ENCODE peak calls at places on chromosomes 1 and 21, in ten cellular contexts. L, V, N, Z, T, J, F, A, U and Y are unnamed samples.

GRCh38 chr1:115865704-115866380 is 24.9 kb upstream of the NHLH2 start:
- DNase-seq in V (no peak), A (no peak), N (no peak), L (peak), T (no peak), J (peak), U (no peak), F (no peak), Z (no peak), Y (no peak)

GRCh38 chr21:42644223-42645208 is 8.9 kb upstream of the PDE9A start:
- DNase-seq in Z (peak), T (no peak), L (no peak), A (no peak), F (no peak), N (no peak), V (no peak), J (no peak), U (no peak), Y (no peak)

GRCh38 chr1:17503146-17503545 is 36.4 kb upstream of the ARHGEF10L start:
- DNase-seq in N (no peak), F (no peak), L (no peak), J (no peak), Z (no peak), U (no peak), A (no peak), T (no peak), V (no peak), Y (no peak)

GRCh38 chr1:89557954-89558353 is 33.3 kb downstream of the LRRC8B start:
- DNase-seq in T (no peak), L (no peak), N (no peak), V (no peak), J (peak), A (no peak), F (no peak), U (no peak), Z (no peak), Y (no peak)

GRCh38 chr1:23727362-23727811 is 15.9 kb upstream of the ELOA start:
- DNase-seq in Z (peak), V (peak), N (no peak), J (no peak), T (no peak), U (peak), F (no peak), L (peak), A (no peak), Y (no peak)

GRCh38 chr1:246588322-246588721 is 22.1 kb downstream of the CNST start:
- DNase-seq in J (peak), Z (peak), U (no peak), N (no peak), T (no peak), L (no peak), F (no peak), V (no peak), A (no peak), Y (no peak)

GRCh38 chr1:112308716-112309115 is 87.3 kb upstream of the CTTNBP2NL start:
- DNase-seq in N (no peak), V (no peak), Z (no peak), L (no peak), T (no peak), U (no peak), F (no peak), A (no peak), J (no peak), Y (no peak)

GRCh38 chr1:12443151-12443550 is 174.9 kb downstream of the DHRS3 start:
- DNase-seq in L (no peak), J (no peak), U (no peak), A (no peak), F (no peak), T (no peak), Z (no peak), N (no peak), V (no peak), Y (no peak)

GRCh38 chr1:17359031-17359430 is 13.0 kb upstream of the PADI6 start:
- DNase-seq in L (no peak), V (no peak), J (no peak), F (no peak), Z (no peak), U (no peak), A (no peak), T (no peak), N (no peak), Y (no peak)

GRCh38 chr21:33478858-33479678 is 706 bp downstream of the TMEM50B start:
- DNase-seq in T (no peak), J (peak), N (no peak), A (peak), V (peak), L (peak), U (peak), F (no peak), Z (peak), Y (peak)
- TF ChIP-seq CTCF in T (no peak), J (peak), N (no peak), A (no peak), V (peak), L (no peak), U (no peak), F (no peak), Z (no peak), Y (peak)

GRCh38 chr1:94544706-94545490 is 3.3 kb upstream of the F3 start:
- DNase-seq in J (peak), F (no peak), V (no peak), N (no peak), Z (peak), L (no peak), U (no peak), T (no peak), A (no peak), Y (no peak)
- TF ChIP-seq CTCF in J (peak), F (no peak), V (no peak), N (no peak), Z (peak), L (no peak), U (no peak), T (no peak), A (no peak), Y (no peak)

GRCh38 chr21:35559128-35559831 is 501.0 kb downstream of the SETD4 start:
- DNase-seq in V (no peak), T (no peak), F (peak), A (no peak), L (no peak), U (no peak), N (no peak), J (peak), Z (peak), Y (no peak)
- TF ChIP-seq CTCF in V (no peak), T (no peak), F (no peak), A (no peak), L (no peak), U (no peak), N (no peak), J (no peak), Z (peak), Y (no peak)

GRCh38 chr1:168390261-168390660 is 109.6 kb downstream of the TBX19 start:
- DNase-seq in T (no peak), L (no peak), F (no peak), Z (no peak), U (no peak), N (no peak), J (peak), V (no peak), A (no peak), Y (no peak)

GRCh38 chr1:168386492-168386891 is 105.8 kb downstream of the TBX19 start:
- DNase-seq in T (no peak), A (no peak), Z (no peak), N (no peak), L (no peak), U (no peak), J (no peak), F (no peak), V (no peak), Y (no peak)

GRCh38 chr1:168391759-168392681 is 111.3 kb downstream of the TBX19 start:
- DNase-seq in N (peak), T (no peak), L (no peak), U (peak), F (no peak), A (no peak), V (no peak), Z (no peak), J (peak), Y (no peak)

GRCh38 chr1:168387781-168388760 is 107.4 kb downstream of the TBX19 start:
- DNase-seq in L (no peak), T (no peak), Z (no peak), V (no peak), A (no peak), N (no peak), J (no peak), U (no peak), F (no peak), Y (no peak)

DNA sequence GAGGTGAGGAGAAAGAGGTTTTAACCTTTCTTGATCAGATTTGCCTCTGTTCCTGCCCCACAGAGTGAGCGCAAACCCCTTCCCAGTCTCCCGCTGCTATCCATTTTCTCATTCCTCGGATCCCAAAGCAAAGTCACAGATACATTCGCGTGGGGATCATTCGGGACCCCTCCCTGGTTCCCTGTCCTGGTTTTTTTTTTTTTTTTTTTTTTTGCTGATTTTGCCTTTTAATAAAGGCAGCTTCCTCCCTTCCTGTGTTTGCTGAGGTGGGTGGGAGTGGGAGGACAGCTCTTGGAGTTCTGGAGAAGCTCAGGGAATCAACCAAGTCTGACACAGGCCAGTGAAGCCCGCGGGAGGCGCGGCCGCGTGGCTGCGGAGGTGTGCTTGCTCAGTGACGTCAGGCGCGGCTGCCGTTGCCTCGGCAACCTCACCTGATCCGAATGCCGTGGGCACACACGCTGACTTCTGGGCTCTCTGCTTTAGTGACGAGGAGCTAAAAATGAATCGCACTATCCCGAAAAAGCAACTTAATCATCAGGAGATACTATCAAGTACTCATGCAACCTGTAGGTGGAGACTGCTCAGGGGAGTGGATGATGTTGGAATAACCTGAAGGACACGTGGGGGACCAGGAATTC is 106.4 kb downstream of the TBX19 start:
- DNase-seq in U (peak), Z (no peak), T (peak), V (peak), A (peak), F (no peak), N (peak), L (no peak), J (peak), Y (peak)
- TF ChIP-seq CTCF in U (no peak), Z (no peak), T (no peak), V (peak), A (no peak), F (no peak), N (no peak), L (no peak), J (peak), Y (peak)

GRCh38 chr1:177922209-177922608 is 47.6 kb downstream of the SEC16B start:
- DNase-seq in U (no peak), V (no peak), Z (no peak), F (no peak), L (no peak), J (no peak), N (no peak), A (no peak), T (no peak), Y (no peak)
- TF ChIP-seq CTCF in U (peak), V (no peak), Z (no peak), F (no peak), L (no peak), J (no peak), N (no peak), A (no peak), T (peak), Y (no peak)

GRCh38 chr1:40785446-40785845 is 1.9 kb downstream of the KCNQ4 start:
- DNase-seq in F (no peak), T (no peak), L (no peak), V (no peak), Z (no peak), J (no peak), N (no peak), U (no peak), A (no peak), Y (no peak)
- TF ChIP-seq CTCF in F (no peak), T (no peak), L (no peak), V (no peak), Z (no peak), J (no peak), N (no peak), U (no peak), A (no peak), Y (no peak)

DNA sequence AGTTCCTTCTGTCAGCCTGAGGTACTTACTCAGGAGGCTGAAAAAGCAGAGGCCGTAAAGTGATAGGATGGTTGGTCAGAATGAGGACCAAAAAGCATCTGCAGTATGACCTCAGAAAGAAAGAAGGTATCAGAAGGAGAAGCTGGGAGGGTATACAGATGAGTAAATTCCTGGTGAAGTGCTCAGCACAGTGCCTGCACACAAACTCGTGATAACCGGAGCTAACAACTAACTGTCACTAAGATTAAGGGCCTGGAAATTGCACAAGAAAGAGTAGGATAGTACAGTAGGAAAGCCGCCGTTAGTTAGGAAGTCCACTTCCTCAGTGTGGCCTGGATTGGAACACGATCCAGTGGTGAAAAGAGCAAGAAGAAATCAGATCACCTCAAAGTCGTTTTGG is 62.6 kb downstream of the VPS26C start:
- DNase-seq in U (no peak), V (no peak), J (no peak), L (no peak), N (no peak), A (no peak), F (no peak), T (no peak), Z (peak), Y (no peak)
- TF ChIP-seq CTCF in U (no peak), V (no peak), J (no peak), L (no peak), N (no peak), A (no peak), F (no peak), T (no peak), Z (no peak), Y (no peak)

DNA sequence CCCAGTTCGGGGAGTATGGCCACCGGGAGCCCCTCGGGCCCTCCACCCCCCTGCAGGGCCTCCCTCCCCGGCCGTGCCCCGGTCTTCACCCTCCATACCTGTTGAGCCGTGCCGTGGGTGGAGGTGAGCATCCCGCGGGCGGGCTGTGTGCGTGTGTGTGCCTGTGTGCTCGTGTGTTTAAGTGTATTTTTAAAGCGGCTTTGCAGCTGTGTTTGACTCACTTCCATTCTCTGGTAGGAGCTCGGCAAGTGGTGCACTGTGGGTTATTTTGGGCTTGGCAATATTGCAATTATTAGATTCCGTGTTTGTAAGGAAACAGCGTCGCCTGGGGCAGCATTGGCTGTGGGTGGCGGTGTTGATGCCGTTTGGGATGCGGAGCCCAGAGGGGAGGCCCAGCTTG is 20.3 kb upstream of the PLCH2 start:
- DNase-seq in A (no peak), Z (peak), L (no peak), V (no peak), J (no peak), U (no peak), T (no peak), F (no peak), N (no peak), Y (no peak)
- TF ChIP-seq CTCF in A (no peak), Z (no peak), L (no peak), V (no peak), J (no peak), U (no peak), T (no peak), F (no peak), N (no peak), Y (no peak)

DNA sequence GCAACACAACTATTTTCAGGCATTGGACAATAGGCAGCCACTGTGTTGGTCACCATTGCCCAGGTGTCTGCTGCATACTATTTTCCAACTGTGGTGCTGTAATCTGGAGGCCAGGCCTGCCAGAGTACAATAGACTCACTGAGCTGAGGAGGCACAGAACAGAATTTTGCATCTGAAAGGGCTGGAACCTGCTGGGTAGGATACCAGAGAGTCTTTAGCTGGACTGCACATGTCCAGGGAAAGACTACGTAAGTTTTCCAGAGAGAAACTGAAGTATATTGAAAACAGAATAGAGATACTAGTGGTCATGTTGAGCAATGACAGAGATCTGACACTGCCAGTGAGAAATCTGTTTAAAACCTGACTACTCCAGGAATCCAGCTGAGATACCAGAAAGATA is 200.8 kb downstream of the RASAL2 start:
- DNase-seq in A (no peak), L (no peak), N (no peak), Z (no peak), V (no peak), F (no peak), J (peak), T (no peak), U (no peak), Y (no peak)
- TF ChIP-seq CTCF in A (no peak), L (no peak), N (no peak), Z (no peak), V (no peak), F (no peak), J (peak), T (peak), U (no peak), Y (peak)

DNA sequence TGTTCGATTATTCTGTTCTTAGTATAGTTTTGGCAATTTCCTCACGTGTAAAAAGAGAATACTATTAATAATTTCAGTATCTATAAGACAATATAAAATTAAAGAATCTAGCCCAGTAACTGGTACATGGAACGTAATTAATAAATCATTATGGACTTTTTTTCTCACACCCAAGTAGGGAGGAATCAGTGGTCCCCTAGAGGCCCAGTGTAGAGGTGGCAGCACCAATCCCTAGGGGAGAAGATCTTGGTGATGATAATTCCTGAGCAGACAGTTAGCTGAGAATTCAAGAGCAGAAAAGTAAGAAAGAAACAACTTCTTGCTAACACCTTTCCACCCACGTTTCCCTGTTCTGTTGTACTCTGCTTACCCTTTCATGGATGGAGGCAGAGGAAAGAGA is 19.7 kb upstream of the SELE start:
- DNase-seq in J (no peak), L (no peak), U (no peak), N (no peak), T (no peak), A (no peak), V (no peak), Z (no peak), F (no peak), Y (no peak)
- TF ChIP-seq CTCF in J (peak), L (no peak), U (no peak), N (no peak), T (no peak), A (no peak), V (no peak), Z (no peak), F (no peak), Y (peak)